ENCODE peak calls at places on chromosomes 16 and 17, in eight cellular contexts. M, K, Z, B, S, U, L and J are unnamed samples. For H3K4me1, the result is how much of the 10 kb centered on the place peaks cover.

GRCh38 chr16:51971184-51971583 is 575.8 kb downstream of the TOX3 start:
- DNase-seq in M (no peak), K (no peak), Z (no peak), B (peak), S (no peak), U (no peak), L (peak), J (peak)

GRCh38 chr17:3529817-3530741 is 27.5 kb downstream of the TRPV3 start:
- DNase-seq in M (no peak), K (no peak), Z (no peak), B (peak), S (peak), U (no peak), L (no peak), J (no peak)

GRCh38 chr16:89001117-89002027 is 24.4 kb upstream of the CBFA2T3 start:
- DNase-seq in M (no peak), K (no peak), Z (no peak), B (no peak), S (no peak), U (no peak), L (no peak), J (no peak)

GRCh38 chr16:87369796-87370719 is 13.5 kb downstream of the FBXO31 start:
- DNase-seq in M (no peak), K (no peak), Z (no peak), B (no peak), S (no peak), U (no peak), L (no peak), J (no peak)

GRCh38 chr17:4032738-4033137 is 68.5 kb upstream of the ATP2A3 start:
- DNase-seq in M (no peak), K (no peak), Z (no peak), B (no peak), S (no peak), U (no peak), L (no peak), J (no peak)

GRCh38 chr16:28999577-28999976 is 14.7 kb downstream of the LAT start:
- DNase-seq in M (no peak), K (no peak), Z (no peak), B (no peak), S (no peak), U (no peak), L (no peak), J (no peak)

GRCh38 chr17:32486701-32487459 is at the start of gene CDK5R1:
- DNase-seq in M (peak), K (peak), Z (peak), B (peak), S (peak), U (no peak), L (peak), J (no peak)

GRCh38 chr17:45320931-45321461 is 4.2 kb upstream of the MAP3K14 start:
- DNase-seq in M (peak), K (peak), Z (peak), B (peak), S (no peak), U (no peak), L (peak), J (peak)

GRCh38 chr16:17138801-17139200 is 332.0 kb downstream of the XYLT1 start:
- DNase-seq in M (no peak), K (peak), Z (no peak), B (peak), S (no peak), U (no peak), L (no peak), J (no peak)

GRCh38 chr16:71540-72341 is 690 bp downstream of the RHBDF1 start:
- DNase-seq in M (peak), K (peak), Z (peak), B (peak), S (peak), U (no peak), L (peak), J (peak)

GRCh38 chr17:21756856-21757619 is 64.7 kb downstream of the KCNJ18 start:
- DNase-seq in M (no peak), K (no peak), Z (no peak), B (no peak), S (no peak), U (no peak), L (no peak), J (no peak)

GRCh38 chr16:57092786-57093301 is 461 bp downstream of the CPNE2 start:
- DNase-seq in M (no peak), K (peak), Z (peak), B (peak), S (peak), U (no peak), L (peak), J (no peak)

GRCh38 chr17:17146791-17147406 is 59.2 kb downstream of the PLD6 start:
- DNase-seq in M (no peak), K (no peak), Z (peak), B (peak), S (no peak), U (no peak), L (no peak), J (no peak)

GRCh38 chr17:42783062-42783777 is 2.8 kb downstream of the WNK4 start:
- DNase-seq in M (no peak), K (peak), Z (peak), B (peak), S (no peak), U (no peak), L (peak), J (peak)

GRCh38 chr16:78665373-78665772 is 565.9 kb downstream of the WWOX start:
- DNase-seq in M (no peak), K (no peak), Z (no peak), B (no peak), S (no peak), U (no peak), L (peak), J (peak)

GRCh38 chr16:3759736-3760135 is 42.4 kb upstream of the TRAP1 start:
- DNase-seq in M (no peak), K (no peak), Z (no peak), B (no peak), S (no peak), U (no peak), L (no peak), J (no peak)

GRCh38 chr17:39662551-39663339 is 2.4 kb upstream of the TCAP start:
- DNase-seq in M (no peak), K (no peak), Z (no peak), B (no peak), S (no peak), U (no peak), L (no peak), J (no peak)

GRCh38 chr17:56823848-56824247 is 9.9 kb downstream of the C17orf67 start:
- DNase-seq in M (no peak), K (no peak), Z (no peak), B (no peak), S (no peak), U (no peak), L (no peak), J (no peak)

GRCh38 chr17:63528183-63528582 is 5.0 kb downstream of the KCNH6 start:
- DNase-seq in M (no peak), K (no peak), Z (no peak), B (no peak), S (no peak), U (no peak), L (no peak), J (no peak)

DNA sequence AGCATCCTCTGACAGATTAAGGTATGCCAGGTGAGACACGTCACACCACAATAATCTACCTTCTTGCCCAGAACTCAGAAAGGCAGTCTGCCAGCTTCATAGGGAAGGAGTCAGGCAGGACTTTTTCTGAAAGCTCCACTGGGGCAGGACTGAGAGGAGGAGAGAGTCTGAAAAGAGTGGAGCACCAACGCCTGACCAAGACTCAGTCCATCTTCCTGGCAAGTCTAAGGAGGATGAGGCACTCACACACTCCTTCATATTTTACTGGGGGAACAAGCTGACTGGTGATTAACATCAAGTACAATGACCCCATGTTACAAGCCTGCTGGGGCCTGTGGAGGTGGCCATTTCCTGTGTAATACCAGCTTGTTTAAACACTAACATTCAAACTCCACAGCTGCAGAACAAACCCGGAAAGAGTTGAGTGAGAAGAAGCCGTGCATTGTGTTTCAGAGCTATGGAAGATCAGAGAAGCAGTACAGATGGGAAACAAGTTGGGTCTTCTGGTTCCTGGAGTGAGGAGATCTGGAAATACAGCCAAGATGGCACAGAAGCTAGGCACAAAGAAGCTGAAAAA is 122.4 kb downstream of the HIC1 start:
- DNase-seq in M (peak), K (no peak), Z (no peak), B (peak), S (no peak), U (no peak), L (peak), J (peak)
- H3K27ac ChIP-seq in M (peak), K (no peak), Z (no peak), B (no peak), S (no peak), U (peak), L (peak), J (peak)

GRCh38 chr17:44144966-44145739 is 3.4 kb downstream of the HROB start:
- DNase-seq in M (no peak), K (no peak), Z (no peak), B (no peak), S (no peak), U (no peak), L (peak), J (no peak)

GRCh38 chr17:44149750-44150329 is 8.1 kb downstream of the HROB start:
- DNase-seq in M (no peak), K (no peak), Z (no peak), B (no peak), S (no peak), U (no peak), L (no peak), J (no peak)

GRCh38 chr17:44147812-44148211 is 6.1 kb downstream of the HROB start:
- DNase-seq in M (no peak), K (no peak), Z (no peak), B (no peak), S (no peak), U (no peak), L (no peak), J (no peak)

DNA sequence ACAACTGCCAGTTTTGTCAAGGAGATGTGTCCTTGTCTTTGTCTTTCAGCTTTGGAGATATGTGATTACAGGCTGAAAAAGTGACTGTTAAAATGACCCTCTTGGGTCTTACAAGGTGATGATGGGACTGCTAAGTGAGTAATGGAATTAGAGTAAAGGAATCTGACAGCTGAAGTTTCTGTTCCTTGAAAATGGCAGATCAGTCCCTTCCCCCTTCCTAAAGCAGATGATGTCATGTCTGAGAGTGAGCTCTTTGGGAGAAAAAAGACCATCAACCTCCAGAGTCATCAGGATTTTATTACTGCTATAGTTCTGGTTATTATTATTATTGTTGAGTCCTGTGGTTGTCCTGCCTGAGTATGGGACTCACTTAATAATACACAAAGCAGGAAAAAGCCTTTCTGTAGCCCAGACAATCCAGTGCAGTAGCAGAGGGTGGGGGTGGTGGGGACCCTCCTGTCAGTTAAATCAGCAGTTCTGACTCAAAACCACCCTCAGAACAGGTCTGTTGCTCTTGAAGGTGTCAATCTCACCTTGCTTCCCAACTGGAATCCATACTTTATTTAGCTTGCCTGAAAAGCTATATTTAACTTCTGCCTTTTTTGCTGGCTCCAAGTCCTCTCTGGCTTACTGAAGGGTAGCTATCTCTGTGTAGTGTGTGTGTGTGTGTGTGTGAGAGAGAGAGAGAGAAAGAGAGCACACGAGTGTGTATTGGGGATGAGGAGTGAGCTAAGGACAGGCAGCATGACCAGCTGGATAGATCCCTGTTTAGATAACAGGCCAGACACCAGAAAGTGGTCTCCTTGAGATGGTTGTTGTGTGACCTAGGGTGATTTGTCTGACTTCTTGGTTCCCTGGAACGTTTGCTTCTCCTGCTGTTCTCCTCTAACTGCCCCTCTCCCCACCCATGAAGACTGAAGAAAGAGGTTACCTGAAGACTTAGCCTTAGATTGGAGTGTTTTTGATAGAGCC is 4.9 kb downstream of the HROB start:
- DNase-seq in M (no peak), K (no peak), Z (no peak), B (no peak), S (no peak), U (no peak), L (peak), J (no peak)
- H3K4me1 ChIP-seq in M (under half), K (under half), Z (under half), B (under half), S (under half), U (under half), L (under half), J (under half)

GRCh38 chr16:67200491-67200890 is 1.6 kb downstream of the ELMO3 start:
- DNase-seq in M (no peak), K (no peak), Z (no peak), B (no peak), S (no peak), U (no peak), L (no peak), J (no peak)

GRCh38 chr16:67198238-67198734 is 645 bp upstream of the ELMO3 start:
- DNase-seq in M (no peak), K (peak), Z (peak), B (peak), S (peak), U (no peak), L (peak), J (peak)

GRCh38 chr16:67199808-67200198 is 872 bp downstream of the ELMO3 start:
- DNase-seq in M (no peak), K (peak), Z (no peak), B (no peak), S (no peak), U (no peak), L (no peak), J (no peak)

GRCh38 chr16:67197704-67198103 is 1.2 kb upstream of the ELMO3 start:
- DNase-seq in M (no peak), K (no peak), Z (no peak), B (no peak), S (no peak), U (no peak), L (no peak), J (no peak)

GRCh38 chr16:67199011-67199807 is at the start of gene ELMO3:
- DNase-seq in M (no peak), K (peak), Z (no peak), B (peak), S (peak), U (no peak), L (no peak), J (peak)
- H3K27ac ChIP-seq in M (no peak), K (peak), Z (no peak), B (no peak), S (peak), U (no peak), L (no peak), J (no peak)

GRCh38 chr16:70701596-70701995 is 15.7 kb upstream of the MTSS2 start:
- DNase-seq in M (no peak), K (no peak), Z (no peak), B (no peak), S (no peak), U (no peak), L (no peak), J (no peak)
- H3K4me1 ChIP-seq in M (under half), K (under half), Z (under half), B (half or more), S (under half), U (half or more), L (half or more), J (under half)

GRCh38 chr16:46621006-46621629 is at the start of gene SHCBP1:
- DNase-seq in M (peak), K (peak), Z (peak), B (peak), S (peak), U (peak), L (peak), J (peak)
- H3K27ac ChIP-seq in M (no peak), K (no peak), Z (no peak), B (peak), S (no peak), U (no peak), L (no peak), J (peak)